ENCODE peak calls at places on chromosomes 1 and 21, in eight cellular contexts. P is iris pigment epithelial cell; E is IMR-90; S is mesendoderm; O is stimulated activated CD4-positive, alpha-beta T cell treated with anti-CD3 and anti-CD28 coated beads, Interleukin-4, amount 100 ng/mL, for 1 hour; G is BE2C; M is SK-MEL-5; U is esophagus squamous epithelium. J is an unnamed sample.

GRCh38 chr1:23578311-23578996 is 19.2 kb upstream of the ID3 start:
- DNase-seq in P (peak), E (peak), S (no peak), O (no peak), G (no peak), M (no peak), U (no peak), J (no peak)

GRCh38 chr21:45253180-45253579 is 34.5 kb downstream of the POFUT2 start:
- DNase-seq in P (peak), E (peak), S (peak), O (no peak), G (peak), M (no peak), U (no peak), J (no peak)

GRCh38 chr21:46111193-46111571 is 13.3 kb downstream of the COL6A2 start:
- DNase-seq in P (no peak), E (no peak), S (no peak), O (no peak), G (peak), M (no peak), U (no peak), J (peak)

GRCh38 chr1:243667591-243667990 is 182.5 kb downstream of the AKT3 start:
- DNase-seq in P (no peak), E (no peak), S (no peak), O (no peak), G (no peak), M (no peak), U (no peak), J (no peak)

GRCh38 chr1:26358411-26359384 is 4.8 kb upstream of the CRYBG2 start:
- DNase-seq in P (no peak), E (no peak), S (peak), O (peak), G (no peak), M (no peak), U (no peak), J (no peak)

GRCh38 chr1:174433451-174433850 is 14.3 kb upstream of the GPR52 start:
- DNase-seq in P (peak), E (peak), S (no peak), O (no peak), G (no peak), M (no peak), U (no peak), J (no peak)

GRCh38 chr1:153493343-153493960 is 33.0 kb upstream of the S100A7 start:
- DNase-seq in P (no peak), E (no peak), S (no peak), O (no peak), G (no peak), M (no peak), U (no peak), J (no peak)

GRCh38 chr1:1669468-1670440 is 10.9 kb upstream of the CDK11B start:
- DNase-seq in P (no peak), E (no peak), S (no peak), O (no peak), G (no peak), M (no peak), U (no peak), J (no peak)

GRCh38 chr1:37167479-37167878 is 133.2 kb upstream of the GRIK3 start:
- DNase-seq in P (no peak), E (no peak), S (no peak), O (no peak), G (no peak), M (no peak), U (no peak), J (no peak)

GRCh38 chr1:155218854-155219591 is 10.5 kb downstream of the MTX1 start:
- DNase-seq in P (peak), E (peak), S (peak), O (no peak), G (peak), M (peak), U (no peak), J (no peak)

J was measured in ascending aorta.